ENCODE peak calls at places on chromosome 20, in ten cellular contexts. Y, X, I, V, L, K, R, D, C and J are unnamed samples.

GRCh38 chr20:6792789-6793188 is 25.3 kb downstream of the BMP2 start:
- DNase-seq in K (no peak), X (no peak), Y (no peak), C (no peak), V (no peak), D (no peak), R (no peak), L (no peak), I (no peak), J (no peak)

GRCh38 chr20:4067600-4068261 is 52.4 kb upstream of the RNF24 start:
- DNase-seq in R (peak; percentile 75), Y (no peak), K (no peak), D (no peak), C (peak; percentile 91), X (no peak), V (no peak), I (peak; percentile 65), L (peak; percentile 81), J (peak; percentile 75)

GRCh38 chr20:47817573-47817972 is 32.3 kb upstream of the SULF2 start:
- DNase-seq in V (no peak), C (no peak), K (no peak), I (no peak), L (no peak), Y (no peak), X (no peak), R (no peak), D (no peak), J (peak; percentile 89)

GRCh38 chr20:5488823-5489222 is 172.1 kb upstream of the PROKR2 start:
- DNase-seq in R (no peak), X (no peak), Y (no peak), K (no peak), C (no peak), V (no peak), D (no peak), L (no peak), I (no peak), J (no peak)

GRCh38 chr20:1060985-1061384 is 57.4 kb upstream of the PSMF1 start:
- DNase-seq in R (no peak), V (no peak), D (no peak), Y (no peak), I (no peak), L (peak; percentile 9), C (no peak), K (no peak), X (no peak), J (no peak)

GRCh38 chr20:36155629-36155971 is 1.1 kb downstream of the EPB41L1 start:
- DNase-seq in C (no peak), D (no peak), X (no peak), I (no peak), V (no peak), L (no peak), Y (no peak), K (no peak), R (no peak), J (no peak)

GRCh38 chr20:58889334-58890072 is 37.0 kb downstream of the GNAS start:
- DNase-seq in I (no peak), R (no peak), X (no peak), C (peak; percentile 34), D (no peak), V (no peak), Y (no peak), L (no peak), K (no peak), J (no peak)

GRCh38 chr20:47785900-47786762 is 850 bp upstream of the SULF2 start:
- DNase-seq in I (peak; percentile 85), D (no peak), C (peak; percentile 63), R (peak; percentile 87), V (peak; percentile 81), Y (peak; percentile 75), X (no peak), K (no peak), L (peak; percentile 82), J (peak; percentile 70)

GRCh38 chr20:31602779-31603441 is 2.2 kb upstream of the ID1 start:
- DNase-seq in X (peak; percentile 59), D (no peak), R (peak; percentile 80), L (no peak), I (peak; percentile 88), C (peak; percentile 90), K (no peak), V (no peak), Y (no peak), J (peak; percentile 88)

GRCh38 chr20:23129891-23130621 is 43.9 kb upstream of the CD93 start:
- DNase-seq in I (no peak), L (no peak), R (no peak), Y (no peak), K (no peak), C (no peak), V (no peak), X (no peak), D (no peak), J (no peak)

GRCh38 chr20:63642518-63643247 is 10.5 kb downstream of the STMN3 start:
- DNase-seq in R (no peak), L (no peak), D (no peak), K (no peak), C (no peak), V (no peak), Y (peak; percentile 39), I (no peak), X (no peak), J (no peak)

GRCh38 chr20:63641146-63641791 is 12.0 kb downstream of the STMN3 start:
- DNase-seq in R (no peak), V (no peak), C (peak; percentile 73), Y (peak; percentile 43), K (no peak), L (no peak), D (no peak), I (peak; percentile 50), X (no peak), J (peak; percentile 21)

GRCh38 chr20:63640086-63640485 is 13.1 kb downstream of the STMN3 start:
- DNase-seq in Y (no peak), X (no peak), R (no peak), C (no peak), V (no peak), L (no peak), I (no peak), D (no peak), K (no peak), J (no peak)

GRCh38 chr20:63643499-63643898 is 9.7 kb downstream of the STMN3 start:
- DNase-seq in C (no peak), L (no peak), Y (no peak), K (no peak), R (no peak), V (no peak), D (no peak), I (no peak), X (no peak), J (no peak)

GRCh38 chr20:63641792-63642517 is 11.3 kb downstream of the STMN3 start:
- DNase-seq in D (no peak), C (peak; percentile 84), X (no peak), L (peak; percentile 89), R (peak; percentile 80), Y (peak; percentile 94), I (peak; percentile 85), K (no peak), V (peak; percentile 86), J (peak; percentile 75)
- TF ChIP-seq CTCF in D (peak; percentile 7), C (no peak), X (peak; percentile 50), L (peak; percentile 23), R (no peak), Y (no peak), I (peak; percentile 52), K (peak; percentile 28), V (peak; percentile 19), J (peak; percentile 69)

GRCh38 chr20:60239981-60240380 is 281.8 kb downstream of the CDH26 start:
- DNase-seq in C (no peak), I (no peak), D (no peak), X (no peak), L (no peak), V (no peak), R (no peak), Y (no peak), K (no peak), J (no peak)
- H3K4me3 ChIP-seq in C (no peak overlapping the region), I (no peak overlapping the region), D (no peak overlapping the region), X (no peak overlapping the region), L (no peak overlapping the region), V (no peak overlapping the region), R (no peak overlapping the region), Y (no peak overlapping the region), K (no peak overlapping the region), J (no peak overlapping the region)

DNA sequence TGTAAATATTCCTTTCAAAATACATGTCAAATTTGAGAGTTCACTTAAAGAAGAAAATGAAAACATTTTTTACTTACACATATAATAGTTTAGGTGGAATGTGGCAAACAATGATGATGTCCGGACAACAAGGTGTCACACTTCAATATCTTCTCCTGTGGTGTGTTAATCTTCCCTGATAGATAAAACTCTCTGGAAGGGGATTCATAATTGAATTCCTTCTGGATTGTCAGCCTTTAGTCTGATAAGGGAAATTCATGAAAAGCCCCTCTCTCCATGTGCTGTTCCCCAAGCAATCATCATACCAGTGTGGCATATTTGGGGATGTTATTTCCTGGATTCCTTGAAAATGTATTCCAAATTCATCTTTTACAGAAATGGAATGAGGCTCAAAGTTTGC is 971 bp upstream of the SERINC3 start:
- DNase-seq in Y (no peak), D (no peak), L (no peak), I (no peak), K (no peak), X (no peak), V (no peak), R (no peak), C (no peak), J (no peak)
- TF ChIP-seq CTCF in Y (no peak), D (no peak), L (no peak), I (no peak), K (no peak), X (no peak), V (no peak), R (no peak), C (no peak), J (no peak)

GRCh38 chr20:49276201-49276894 is 1.5 kb downstream of the ZNFX1 start:
- DNase-seq in L (peak; percentile 72), K (no peak), I (peak; percentile 64), V (peak; percentile 53), Y (no peak), R (peak; percentile 61), D (no peak), X (no peak), C (peak; percentile 84), J (peak; percentile 85)

GRCh38 chr20:49273696-49274277 is 4.1 kb downstream of the ZNFX1 start:
- DNase-seq in D (no peak), Y (no peak), C (no peak), V (no peak), X (no peak), L (no peak), I (no peak), R (no peak), K (no peak), J (no peak)

GRCh38 chr20:49276895-49277785 is 717 bp downstream of the ZNFX1 start:
- DNase-seq in K (no peak), R (no peak), I (no peak), X (no peak), C (peak; percentile 48), V (peak; percentile 39), L (peak; percentile 71), D (no peak), Y (peak; percentile 50), J (no peak)

GRCh38 chr20:49277786-49278035 is 146 bp downstream of the ZNFX1 start:
- DNase-seq in L (no peak), X (no peak), D (no peak), I (no peak), Y (no peak), C (no peak), V (no peak), R (no peak), K (no peak), J (no peak)

DNA sequence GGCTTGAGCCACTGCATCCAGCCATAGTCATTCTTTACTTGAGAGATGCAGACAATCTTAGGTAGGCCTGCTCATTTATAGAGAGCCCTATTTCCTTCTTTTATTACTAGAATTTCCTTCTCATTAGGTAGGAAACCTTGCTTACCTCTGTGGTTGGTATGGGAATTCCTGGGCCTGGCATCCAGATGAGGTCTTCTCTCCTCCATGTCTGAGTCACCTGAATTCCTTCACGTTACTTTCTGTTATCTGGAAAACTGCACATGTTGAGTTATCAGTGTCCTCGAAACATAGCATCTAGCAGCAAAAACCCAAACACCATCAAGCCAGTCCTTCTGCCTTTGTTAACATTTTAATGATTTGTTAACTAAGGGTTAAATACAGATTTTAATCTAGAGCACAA is 2.2 kb downstream of the ZNFX1 start:
- DNase-seq in X (no peak), R (no peak), K (no peak), C (no peak), I (no peak), D (no peak), L (no peak), Y (no peak), V (no peak), J (peak; percentile 73)
- H3K4me3 ChIP-seq in X (peak overlapping the region; percentile 87), R (peak overlapping the region; percentile 76), K (no peak overlapping the region), C (peak overlapping the region; percentile 12), I (no peak overlapping the region), D (peak overlapping the region; percentile 99), L (peak overlapping the region; percentile 98), Y (no peak overlapping the region), V (peak overlapping the region; percentile 92), J (no peak overlapping the region)